ENCODE peak calls at places on chromosomes 16 and 17, in eight cellular contexts. G, X, O, P, F, D, V and C are unnamed samples. For H3K4me1, the result is how much of the 10 kb centered on the place peaks cover.

GRCh38 chr16:16045311-16045710 is 95.9 kb downstream of the ABCC1 start:
- DNase-seq in P (no peak), G (no peak), X (no peak), F (no peak), D (no peak), V (no peak), O (no peak), C (no peak)

GRCh38 chr16:56929639-56930038 is 2.3 kb upstream of the HERPUD1 start:
- DNase-seq in V (no peak), O (no peak), F (no peak), P (no peak), D (no peak), X (peak), G (no peak), C (no peak)

GRCh38 chr16:30382398-30383015 is at the start of gene SEPTIN1:
- DNase-seq in D (no peak), X (no peak), O (no peak), G (peak), P (no peak), F (no peak), V (no peak), C (no peak)

GRCh38 chr16:75491876-75492275 is 3.4 kb downstream of the CHST6 start:
- DNase-seq in X (no peak), G (no peak), F (no peak), D (no peak), P (peak), V (no peak), O (peak), C (no peak)

GRCh38 chr16:57041182-57042156 is 50.9 kb upstream of the CPNE2 start:
- DNase-seq in G (peak), X (no peak), D (no peak), F (no peak), V (no peak), P (no peak), O (peak), C (no peak)

GRCh38 chr17:56812971-56813388 is 20.7 kb downstream of the C17orf67 start:
- DNase-seq in P (peak), X (no peak), O (no peak), V (no peak), D (no peak), G (no peak), F (no peak), C (no peak)

GRCh38 chr16:30921748-30922419 is 1.5 kb upstream of the FBXL19 start:
- DNase-seq in P (peak), V (peak), O (peak), G (peak), X (peak), D (peak), F (peak), C (peak)

GRCh38 chr16:14015948-14016347 is 55.2 kb upstream of the MRTFB start:
- DNase-seq in V (no peak), X (no peak), P (no peak), F (no peak), G (no peak), O (peak), D (no peak), C (no peak)

GRCh38 chr17:75270218-75270965 is 639 bp downstream of the MIF4GD start:
- DNase-seq in X (peak), P (peak), F (no peak), D (peak), G (peak), V (peak), O (peak), C (peak)

GRCh38 chr17:6084226-6085161 is 14.3 kb downstream of the WSCD1 start:
- DNase-seq in P (no peak), G (no peak), O (no peak), V (no peak), X (no peak), F (no peak), D (no peak), C (no peak)

GRCh38 chr17:34716291-34716690 is 136.9 kb downstream of the TMEM132E start:
- DNase-seq in G (no peak), P (no peak), F (no peak), X (no peak), D (no peak), O (no peak), V (no peak), C (no peak)

DNA sequence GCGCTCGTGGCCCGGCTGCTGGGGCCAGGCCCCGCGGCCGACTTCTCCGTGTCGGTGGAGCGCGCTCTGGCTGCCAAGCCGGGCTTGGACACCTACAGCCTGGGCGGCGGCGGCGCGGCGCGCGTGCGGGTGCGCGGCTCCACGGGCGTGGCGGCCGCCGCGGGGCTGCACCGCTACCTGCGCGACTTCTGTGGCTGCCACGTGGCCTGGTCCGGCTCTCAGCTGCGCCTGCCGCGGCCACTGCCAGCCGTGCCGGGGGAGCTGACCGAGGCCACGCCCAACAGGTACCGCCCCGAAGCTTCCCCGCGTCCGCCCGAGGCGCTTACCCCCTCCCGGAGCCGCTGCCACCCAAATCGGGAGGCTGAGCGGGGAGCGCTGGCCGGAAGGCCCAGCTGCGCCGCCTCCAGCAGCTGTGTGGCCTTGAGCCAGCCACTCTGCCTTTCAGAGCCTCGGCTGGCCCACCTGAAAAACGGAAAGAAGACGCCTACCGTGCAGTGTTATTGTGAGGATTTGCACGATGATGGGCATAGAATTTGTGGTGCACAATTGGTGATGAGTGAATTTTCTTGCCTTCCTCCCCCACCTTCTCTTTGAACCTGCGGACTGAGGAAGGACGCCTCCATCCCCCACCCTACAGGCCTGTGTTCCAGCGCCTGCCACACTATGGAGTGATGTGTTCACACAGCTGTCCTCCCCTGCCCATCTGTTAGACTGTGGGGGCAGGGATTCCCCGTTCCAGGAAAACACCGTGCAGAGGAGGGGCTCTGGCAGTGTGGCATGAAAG is 523 bp downstream of the NAGLU start:
- DNase-seq in G (peak), F (peak), X (peak), P (peak), O (peak), V (peak), D (peak), C (peak)
- TF ChIP-seq EP300 in G (no peak), F (no peak), X (no peak), P (no peak), O (no peak), V (peak), D (no peak), C (peak)

DNA sequence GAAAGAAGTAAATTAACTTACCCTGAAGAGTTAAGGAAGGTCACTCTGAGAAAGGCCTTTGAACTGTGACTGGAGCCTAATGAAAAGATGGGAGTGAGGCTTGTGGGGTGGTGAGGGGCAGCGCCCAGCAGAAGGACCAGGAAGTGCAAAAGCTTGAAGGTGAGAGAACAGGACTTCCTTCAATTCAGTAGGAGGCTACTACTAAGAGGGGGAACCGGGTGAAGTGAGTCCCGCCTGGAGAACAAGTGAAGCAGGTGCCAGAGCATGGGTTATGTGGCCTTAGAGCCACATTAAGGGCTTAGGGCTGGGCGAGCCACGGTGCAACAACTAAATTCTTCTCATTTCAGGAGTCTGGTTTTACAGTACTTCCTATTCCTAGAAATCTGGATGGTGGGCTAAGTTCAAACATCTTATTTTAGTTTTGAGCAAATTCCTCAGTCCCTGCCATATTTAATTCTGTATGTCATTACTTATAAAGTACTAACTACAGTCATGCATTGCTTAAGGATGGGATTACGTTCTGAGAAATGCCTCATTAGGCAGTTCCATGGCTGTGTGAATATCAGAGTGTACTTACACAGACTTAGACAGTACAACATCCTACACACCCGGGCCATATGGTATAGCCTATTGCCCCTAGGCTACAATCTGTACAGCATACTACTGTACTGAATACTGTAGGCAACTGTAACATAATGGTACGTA is 5.1 kb downstream of the CFAP20 start:
- DNase-seq in G (no peak), F (no peak), P (no peak), O (no peak), X (no peak), V (no peak), D (no peak), C (no peak)
- H3K4me1 ChIP-seq in G (half or more), F (half or more), P (half or more), O (under half), X (under half), V (half or more), D (under half), C (half or more)

GRCh38 chr16:2341456-2342447 is 1.2 kb upstream of the ABCA3 start:
- DNase-seq in F (no peak), G (peak), O (no peak), D (no peak), X (peak), V (no peak), P (no peak), C (no peak)

GRCh38 chr16:2343211-2343610 is 2.7 kb upstream of the ABCA3 start:
- DNase-seq in X (no peak), G (no peak), V (no peak), O (no peak), F (no peak), D (peak), P (no peak), C (no peak)

GRCh38 chr16:2340564-2341455 is at the start of gene ABCA3:
- DNase-seq in O (peak), X (peak), D (peak), F (peak), P (peak), V (peak), G (peak), C (peak)

GRCh38 chr16:2337431-2338296 is 2.9 kb downstream of the ABCA3 start:
- DNase-seq in G (no peak), P (no peak), V (no peak), D (no peak), O (no peak), F (no peak), X (no peak), C (no peak)

DNA sequence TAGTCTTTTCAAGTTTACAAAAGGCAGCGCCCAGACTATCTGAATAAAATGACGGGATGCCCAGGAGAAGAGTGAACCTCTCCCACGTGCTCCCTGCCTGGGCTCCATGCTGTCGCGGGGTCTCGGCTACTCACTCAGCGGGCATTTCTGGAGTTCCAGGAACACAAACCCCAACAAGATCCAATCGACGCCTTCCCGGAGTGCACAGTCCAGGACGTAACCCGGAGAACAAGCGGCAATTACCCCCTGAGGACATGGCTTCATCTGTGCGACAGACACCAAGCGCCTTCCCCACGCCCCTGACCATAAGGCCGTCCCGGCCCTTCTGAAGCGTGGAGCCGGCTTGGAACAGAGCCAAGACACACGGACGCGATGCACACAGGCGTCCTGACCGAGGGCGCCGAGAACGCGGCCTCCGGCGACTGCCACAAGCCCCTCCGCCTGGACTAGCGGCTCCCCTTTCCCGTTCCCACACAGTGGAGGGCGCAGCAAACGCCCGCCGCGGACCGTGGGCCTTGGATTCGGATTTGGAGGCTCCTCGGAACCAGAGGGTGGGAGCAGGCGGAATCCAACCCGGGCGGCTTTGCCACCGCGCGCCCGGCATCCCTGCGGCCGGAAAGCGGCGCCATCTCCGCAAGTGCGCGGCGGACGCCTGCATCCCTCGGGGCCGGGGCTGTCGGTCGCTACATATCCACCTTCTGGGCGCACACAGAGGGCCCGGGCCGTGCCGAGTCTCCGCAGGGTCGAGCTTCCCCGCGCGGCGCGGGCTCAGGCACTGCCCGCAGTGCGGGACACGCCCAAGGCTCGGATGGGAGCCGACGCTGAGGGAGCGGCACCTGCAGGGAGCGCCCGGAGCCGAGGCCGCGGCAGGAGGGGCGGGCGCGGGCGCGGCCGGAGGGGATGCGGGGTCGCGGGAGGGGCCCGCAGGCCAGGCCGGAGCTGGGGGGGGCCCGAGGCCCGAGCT is 725 bp downstream of the ABCA3 start:
- DNase-seq in P (peak), X (peak), D (peak), V (peak), O (peak), F (no peak), G (peak), C (no peak)
- TF ChIP-seq CTCF in P (peak), X (no peak), D (peak), V (peak), O (no peak), F (no peak), G (no peak), C (no peak)

GRCh38 chr17:60171753-60172079 is 21.9 kb downstream of the CA4 start:
- DNase-seq in D (no peak), F (no peak), P (no peak), G (no peak), X (no peak), O (no peak), V (peak), C (no peak)

GRCh38 chr17:60169921-60170817 is 20.4 kb downstream of the CA4 start:
- DNase-seq in D (peak), G (peak), V (peak), X (no peak), O (no peak), P (no peak), F (no peak), C (no peak)

GRCh38 chr17:60168654-60169053 is 18.9 kb downstream of the CA4 start:
- DNase-seq in V (no peak), O (no peak), G (no peak), D (peak), X (no peak), F (no peak), P (peak), C (no peak)

GRCh38 chr17:60173304-60173807 is 23.6 kb downstream of the CA4 start:
- DNase-seq in O (no peak), P (no peak), X (no peak), F (no peak), D (no peak), V (no peak), G (no peak), C (no peak)

GRCh38 chr17:60170835-60171752 is 21.3 kb downstream of the CA4 start:
- DNase-seq in F (no peak), X (no peak), D (no peak), P (peak), O (no peak), G (no peak), V (no peak), C (no peak)
- TF ChIP-seq EP300 in F (no peak), X (no peak), D (no peak), P (no peak), O (no peak), G (no peak), V (no peak), C (no peak)

DNA sequence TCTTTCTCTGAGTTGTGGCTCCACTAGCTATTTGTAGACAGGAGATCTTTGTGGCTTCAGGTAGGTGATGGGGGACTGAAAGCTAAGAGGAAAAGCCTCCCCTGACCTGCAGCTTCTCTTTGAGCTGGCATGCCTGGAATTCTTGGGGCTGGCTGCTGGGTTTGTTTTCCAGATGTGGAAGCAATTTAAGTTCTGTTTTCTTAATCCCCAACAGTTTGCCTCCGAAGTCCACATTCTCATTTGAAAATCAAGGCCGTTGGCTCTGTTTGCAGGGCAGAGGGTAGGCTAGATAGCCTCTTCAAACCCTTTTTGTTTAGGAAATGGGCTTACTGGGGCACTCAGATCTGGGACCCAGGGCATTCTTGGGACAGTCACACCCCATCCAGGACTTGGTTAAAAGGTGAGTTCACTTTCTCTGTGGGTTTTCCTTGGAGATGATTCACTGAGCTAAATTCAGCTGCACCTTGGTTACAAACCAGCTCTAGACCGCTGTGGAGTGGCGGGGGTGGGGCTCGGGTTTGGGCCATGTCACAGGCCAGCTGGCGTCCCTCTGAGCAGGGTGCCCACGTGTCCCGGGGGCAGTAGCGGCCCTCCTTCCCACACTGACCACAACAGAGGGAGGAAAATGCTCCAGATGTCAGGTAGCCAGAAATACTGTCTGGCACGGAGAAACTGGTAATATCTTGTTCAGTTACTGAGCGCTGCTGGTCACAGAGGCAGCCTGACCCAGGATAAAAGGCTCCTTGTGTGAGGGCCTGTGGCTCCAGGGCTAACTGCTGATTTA is 108.5 kb downstream of the RAB11FIP4 start:
- DNase-seq in F (no peak), D (no peak), P (peak), G (peak), X (peak), V (peak), O (no peak), C (no peak)
- H3K4me1 ChIP-seq in F (under half), D (under half), P (under half), G (under half), X (under half), V (half or more), O (under half), C (under half)

GRCh38 chr17:77437747-77438146 is 297.0 kb downstream of the SEC14L1 start:
- DNase-seq in D (no peak), V (no peak), X (no peak), O (no peak), P (no peak), F (no peak), G (no peak), C (no peak)
- TF ChIP-seq CTCF in D (no peak), V (no peak), X (no peak), O (no peak), P (no peak), F (no peak), G (no peak), C (no peak)

GRCh38 chr17:47736501-47737211 is 3.6 kb downstream of the TBX21 start:
- DNase-seq in O (no peak), X (no peak), D (no peak), P (no peak), F (no peak), G (no peak), V (no peak), C (no peak)
- TF ChIP-seq EP300 in O (no peak), X (no peak), D (no peak), P (no peak), F (no peak), G (no peak), V (no peak), C (no peak)

GRCh38 chr17:41067281-41067680 is 1.6 kb upstream of the KRTAP2-4 start:
- DNase-seq in G (no peak), D (no peak), O (no peak), V (no peak), P (no peak), X (no peak), F (no peak), C (no peak)
- H3K4me1 ChIP-seq in G (under half), D (under half), O (under half), V (under half), P (under half), X (under half), F (under half), C (under half)